ENCODE peak calls at places on chromosomes 5 and 9, in five cellular contexts. I is RPMI7951, R is left ventricle myocardium inferior, F is adipocyte, Q is hepatic stellate cell. C is an unnamed sample.

GRCh38 chr5:139640432-139641115 is 7.6 kb upstream of the CXXC5 start:
- DNase-seq in I (no peak), R (no peak), F (no peak), Q (no peak), C (no peak)

GRCh38 chr5:146388418-146388817 is 49.8 kb downstream of the POU4F3 start:
- DNase-seq in I (no peak), R (no peak), F (peak; percentile 43), Q (no peak), C (no peak)

GRCh38 chr5:171158581-171158980 is 150.5 kb upstream of the TLX3 start:
- DNase-seq in I (no peak), R (no peak), F (no peak), Q (no peak), C (no peak)

GRCh38 chr9:81613002-81613750 is 76.2 kb downstream of the TLE1 start:
- DNase-seq in I (peak; percentile 77), R (peak; percentile 45), F (peak; percentile 96), Q (peak; percentile 60), C (peak; percentile 2)

GRCh38 chr9:124174385-124174784 is 83.4 kb upstream of the NEK6 start:
- DNase-seq in I (no peak), R (no peak), F (no peak), Q (no peak), C (no peak)

GRCh38 chr5:56175465-56175864 is 57.7 kb downstream of the ANKRD55 start:
- DNase-seq in I (peak; percentile 71), R (no peak), F (peak; percentile 80), Q (peak; percentile 41), C (peak; percentile 8)

GRCh38 chr5:72651779-72652178 is 144.6 kb upstream of the ZNF366 start:
- DNase-seq in I (no peak), R (no peak), F (no peak), Q (no peak), C (no peak)

GRCh38 chr9:135502873-135503321 is 2.4 kb downstream of the MRPS2 start:
- DNase-seq in I (no peak), R (no peak), F (no peak), Q (no peak), C (no peak)

GRCh38 chr5:149063017-149063687 is at the start of gene SH3TC2:
- DNase-seq in I (peak; percentile 91), R (peak; percentile 64), F (peak; percentile 73), Q (peak; percentile 74), C (peak; percentile 76)

GRCh38 chr9:129382281-129383004 is 204.4 kb upstream of the IER5L start:
- DNase-seq in I (no peak), R (no peak), F (peak; percentile 3), Q (no peak), C (no peak)

GRCh38 chr9:94611638-94612068 is 18.0 kb upstream of the FBP2 start:
- DNase-seq in I (no peak), R (no peak), F (no peak), Q (no peak), C (no peak)